ENCODE peak calls at places on chromosomes 11 and 22, in nine cellular contexts. Z, O, L, M, I, U, J, A and C are unnamed samples. For H3K27me3, the result is how much of the 10 kb centered on the place peaks cover.

GRCh38 chr11:106421673-106422292 is 344.3 kb downstream of the AASDHPPT start:
- DNase-seq in M (no peak), A (no peak), I (no peak), U (no peak), J (no peak), Z (no peak), O (no peak), L (no peak), C (no peak)

GRCh38 chr11:83574516-83574915 is 288.3 kb upstream of the CCDC90B start:
- DNase-seq in J (no peak), L (no peak), O (no peak), Z (no peak), I (no peak), M (no peak), A (no peak), U (no peak), C (no peak)

GRCh38 chr11:13277719-13278619 is at the start of gene BMAL1:
- DNase-seq in M (no peak), U (peak), L (peak), O (peak), Z (peak), A (peak), I (peak), J (peak), C (no peak)

GRCh38 chr11:61281581-61282250 is 13.4 kb downstream of the VWCE start:
- DNase-seq in J (no peak), M (no peak), O (peak), A (peak), U (peak), L (no peak), I (no peak), Z (peak), C (peak)

GRCh38 chr11:117820071-117820470 is 4.5 kb downstream of the FXYD2 start:
- DNase-seq in I (no peak), A (no peak), M (no peak), O (peak), Z (no peak), J (no peak), L (no peak), U (peak), C (no peak)

GRCh38 chr22:40982482-40983385 is 31.6 kb downstream of the RBX1 start:
- DNase-seq in M (no peak), J (no peak), I (no peak), A (no peak), Z (no peak), U (no peak), O (no peak), L (no peak), C (no peak)

GRCh38 chr11:86069408-86070086 is 663 bp upstream of the PICALM start:
- DNase-seq in M (no peak), L (no peak), Z (no peak), U (peak), I (no peak), A (peak), J (no peak), O (peak), C (peak)

GRCh38 chr22:17845340-17845739 is 71.1 kb upstream of the BID start:
- DNase-seq in A (peak), J (no peak), Z (no peak), L (no peak), M (no peak), I (no peak), O (no peak), U (no peak), C (no peak)

GRCh38 chr22:17430298-17430900 is 61.1 kb downstream of the CECR2 start:
- DNase-seq in O (no peak), I (no peak), A (peak), Z (no peak), L (no peak), J (no peak), M (no peak), U (no peak), C (no peak)

GRCh38 chr11:18792066-18792591 is 531 bp upstream of the PTPN5 start:
- DNase-seq in I (no peak), M (no peak), A (no peak), Z (no peak), O (no peak), L (no peak), J (no peak), U (no peak), C (no peak)
- H3K27me3 ChIP-seq in I (under half), M (half or more), A (under half), Z (under half), O (under half), L (under half), J (under half), U (under half), C (under half)

GRCh38 chr11:2139118-2139490 is at the start of gene IGF2:
- DNase-seq in L (no peak), A (no peak), O (peak), M (no peak), Z (no peak), I (no peak), U (no peak), J (no peak), C (no peak)

GRCh38 chr11:2142300-2142759 is 3.1 kb upstream of the IGF2 start:
- DNase-seq in A (no peak), Z (no peak), M (no peak), L (no peak), J (no peak), I (no peak), U (no peak), O (no peak), C (no peak)

GRCh38 chr11:2139691-2140337 is 625 bp upstream of the IGF2 start:
- DNase-seq in Z (no peak), A (no peak), M (no peak), L (no peak), I (no peak), J (no peak), U (no peak), O (peak), C (no peak)

GRCh38 chr11:2142762-2143202 is 3.6 kb upstream of the IGF2 start:
- DNase-seq in Z (no peak), M (no peak), U (no peak), L (no peak), J (no peak), I (no peak), O (no peak), A (no peak), C (no peak)

GRCh38 chr11:2140411-2141400 is 1.5 kb upstream of the IGF2 start:
- DNase-seq in Z (no peak), A (no peak), I (no peak), M (no peak), U (no peak), J (no peak), O (peak), L (no peak), C (no peak)
- H3K27me3 ChIP-seq in Z (half or more), A (under half), I (under half), M (half or more), U (under half), J (half or more), O (half or more), L (half or more), C (half or more)

GRCh38 chr11:69778373-69778772 is 3.2 kb upstream of the FGF4 start:
- DNase-seq in U (no peak), L (no peak), Z (no peak), J (no peak), M (no peak), O (no peak), I (no peak), A (no peak), C (no peak)

GRCh38 chr11:69772646-69773045 is 2.5 kb downstream of the FGF4 start:
- DNase-seq in J (no peak), Z (no peak), A (no peak), M (no peak), O (peak), I (no peak), U (no peak), L (no peak), C (no peak)

GRCh38 chr11:69773626-69774353 is 1.4 kb downstream of the FGF4 start:
- DNase-seq in O (peak), L (no peak), I (no peak), J (no peak), A (no peak), Z (no peak), U (no peak), M (no peak), C (no peak)

GRCh38 chr11:69774354-69775162 is 583 bp downstream of the FGF4 start:
- DNase-seq in A (no peak), L (no peak), Z (no peak), O (peak), I (no peak), U (no peak), M (no peak), J (no peak), C (no peak)

GRCh38 chr11:69775163-69775755 is at the start of gene FGF4:
- DNase-seq in M (no peak), J (no peak), L (no peak), Z (no peak), A (no peak), I (no peak), U (no peak), O (peak), C (no peak)
- H3K27me3 ChIP-seq in M (half or more), J (half or more), L (under half), Z (under half), A (under half), I (under half), U (under half), O (half or more), C (under half)

DNA sequence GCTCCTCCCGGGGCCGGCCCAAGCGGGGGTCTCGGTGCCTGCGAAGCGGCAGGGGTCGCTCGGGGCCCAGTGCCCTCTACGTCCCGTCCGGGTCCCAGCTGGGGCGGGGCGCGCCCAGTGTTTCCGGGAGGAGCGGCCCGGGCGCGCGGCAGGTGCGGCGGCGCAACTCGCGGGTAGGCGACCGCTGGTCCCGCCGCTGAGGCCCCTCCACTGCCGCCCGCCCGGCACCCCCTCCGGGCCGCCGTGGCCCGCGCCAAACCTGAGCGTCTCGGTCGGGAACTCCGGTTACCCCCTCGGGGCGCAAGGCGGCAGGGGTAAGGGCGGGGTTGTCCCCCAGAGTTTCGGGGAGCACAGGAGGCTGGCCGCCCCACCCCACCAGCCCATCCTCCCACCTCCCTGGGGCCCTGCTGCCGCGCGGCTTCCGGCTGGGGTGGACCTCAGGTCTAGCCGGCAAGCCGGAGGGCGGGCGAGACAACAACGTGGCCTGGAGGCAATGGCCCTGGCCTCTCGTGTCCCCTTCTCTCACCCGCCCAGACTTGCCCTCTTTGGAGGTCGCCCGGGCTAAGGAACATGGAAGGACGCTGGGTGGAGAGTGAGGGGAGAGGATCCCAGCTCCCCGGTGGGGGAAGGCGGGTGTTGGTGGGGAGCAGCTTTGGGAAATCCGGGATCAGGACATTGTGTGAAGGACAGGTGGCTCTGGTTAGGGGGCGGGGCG is 416 bp upstream of the CRACR2B start:
- DNase-seq in L (no peak), U (peak), A (no peak), M (no peak), Z (no peak), I (no peak), J (peak), O (peak), C (no peak)
- H3K27me3 ChIP-seq in L (half or more), U (under half), A (under half), M (half or more), Z (under half), I (under half), J (under half), O (half or more), C (under half)

GRCh38 chr11:64638829-64639228 is 47.8 kb downstream of the SLC22A12 start:
- DNase-seq in J (no peak), L (no peak), O (no peak), I (no peak), U (no peak), M (no peak), A (no peak), Z (no peak), C (no peak)
- H3K27me3 ChIP-seq in J (half or more), L (under half), O (half or more), I (under half), U (under half), M (half or more), A (under half), Z (half or more), C (half or more)

GRCh38 chr22:19763141-19764049 is 2.8 kb downstream of the TBX1 start:
- DNase-seq in L (no peak), O (no peak), I (no peak), M (no peak), U (peak), Z (no peak), J (no peak), A (no peak), C (no peak)
- H3K27me3 ChIP-seq in L (half or more), O (half or more), I (under half), M (half or more), U (under half), Z (half or more), J (half or more), A (under half), C (under half)

DNA sequence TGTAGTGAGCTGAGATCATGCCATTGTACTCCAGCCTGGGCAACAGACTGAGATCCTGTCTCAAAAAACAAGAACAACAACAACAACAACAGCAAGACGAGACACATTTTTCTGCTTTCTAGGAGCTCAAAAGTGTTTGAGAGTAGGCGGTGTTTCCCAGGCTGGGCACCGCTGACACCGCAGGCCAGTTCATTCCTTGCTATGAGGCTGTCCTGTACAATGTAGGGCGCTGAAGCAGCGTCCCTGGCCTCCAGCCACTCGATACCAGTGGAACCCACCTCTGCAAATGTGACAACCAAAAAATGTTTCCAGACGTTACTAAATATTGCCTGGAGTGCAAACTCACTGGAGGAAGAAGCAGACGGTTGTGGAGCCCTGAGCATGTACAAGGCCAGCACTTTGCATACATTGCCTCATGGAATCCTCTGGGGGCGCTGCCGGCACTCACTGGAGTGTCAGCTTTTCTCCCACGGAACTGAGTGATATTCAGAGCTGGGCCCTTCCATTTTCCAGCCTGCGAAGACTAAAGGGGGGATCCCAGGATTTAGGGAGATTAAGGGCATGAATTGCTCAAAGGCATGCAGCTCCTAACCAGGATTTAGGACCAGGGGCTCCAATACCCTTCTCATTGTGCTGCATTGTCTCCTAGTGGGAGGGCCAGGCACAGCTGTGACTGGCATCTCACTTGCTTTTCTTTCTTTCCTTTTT is 5.8 kb upstream of the MIEF1 start:
- DNase-seq in A (peak), Z (peak), M (no peak), J (peak), L (peak), I (peak), O (peak), U (peak), C (peak)
- H3K27me3 ChIP-seq in A (under half), Z (under half), M (under half), J (under half), L (under half), I (under half), O (under half), U (under half), C (under half)

GRCh38 chr11:133362156-133362555 is 170.1 kb downstream of the OPCML start:
- DNase-seq in A (no peak), J (no peak), I (no peak), O (no peak), M (no peak), L (no peak), Z (no peak), U (no peak), C (no peak)
- H3K27me3 ChIP-seq in A (under half), J (under half), I (under half), O (under half), M (under half), L (under half), Z (under half), U (under half), C (under half)